ENCODE peak calls at places on chromosomes 2 and 18, in four cellular contexts. J is MCF 10A, K is progenitor cell of endocrine pancreas, H is brain microvascular endothelial cell. S is an unnamed sample.

GRCh38 chr2:205477016-205477705 is 205.1 kb upstream of the NRP2 start:
- DNase-seq in J (no peak), K (no peak), H (no peak), S (no peak)

GRCh38 chr2:190477563-190478454 is 56.7 kb downstream of the NEMP2 start:
- DNase-seq in J (no peak), K (no peak), H (no peak), S (no peak)

GRCh38 chr2:166609183-166609959 is 115.3 kb upstream of the SCN7A start:
- DNase-seq in J (no peak), K (no peak), H (no peak), S (no peak)

GRCh38 chr18:48388478-48388877 is 20.7 kb downstream of the ZBTB7C start:
- DNase-seq in J (no peak), K (no peak), H (no peak), S (no peak)

GRCh38 chr2:178542569-178542968 is 62.3 kb downstream of the PLEKHA3 start:
- DNase-seq in J (no peak), K (no peak), H (no peak), S (no peak)

GRCh38 chr18:59517446-59518171 is 158.5 kb upstream of the LMAN1 start:
- DNase-seq in J (peak; percentile 43), K (peak; percentile 26), H (no peak), S (peak; percentile 67)

GRCh38 chr2:149885468-149885867 is 297.9 kb upstream of the MMADHC start:
- DNase-seq in J (peak; percentile 60), K (no peak), H (no peak), S (no peak)

GRCh38 chr18:78619854-78620253 is 359.8 kb upstream of the SALL3 start:
- DNase-seq in J (no peak), K (no peak), H (no peak), S (no peak)

GRCh38 chr2:102749938-102750337 is 11.9 kb upstream of the TMEM182 start:
- DNase-seq in J (no peak), K (no peak), H (no peak), S (no peak)

GRCh38 chr2:173462908-173463840 is 108.5 kb downstream of the CDCA7 start:
- DNase-seq in J (no peak), K (no peak), H (no peak), S (no peak)

GRCh38 chr2:71498261-71498701 is 44.9 kb downstream of the DYSF start:
- DNase-seq in J (peak; percentile 55), K (no peak), H (peak; percentile 98), S (no peak)

GRCh38 chr2:32357545-32358482 is 991 bp downstream of the BIRC6 start:
- DNase-seq in J (peak; percentile 41), K (peak; percentile 34), H (peak; percentile 24), S (peak; percentile 61)

GRCh38 chr18:79915161-79916127 is 36.0 kb downstream of the SLC66A2 start:
- DNase-seq in J (no peak), K (no peak), H (no peak), S (no peak)

GRCh38 chr2:71782323-71782722 is 329.0 kb downstream of the DYSF start:
- DNase-seq in J (no peak), K (peak; percentile 3), H (no peak), S (no peak)

GRCh38 chr18:57743008-57743407 is 60.1 kb downstream of the ATP8B1 start:
- DNase-seq in J (no peak), K (no peak), H (peak; percentile 72), S (no peak)

GRCh38 chr18:13452448-13452811 is 233.9 kb downstream of the LDLRAD4 start:
- DNase-seq in J (peak; percentile 2), K (no peak), H (peak; percentile 48), S (no peak)

GRCh38 chr18:52216686-52217085 is 123.3 kb upstream of the DCC start:
- DNase-seq in J (no peak), K (no peak), H (no peak), S (no peak)

GRCh38 chr2:186927867-186928191 is 78.9 kb upstream of the ZSWIM2 start:
- DNase-seq in J (no peak), K (no peak), H (no peak), S (no peak)

GRCh38 chr2:26768759-26769500 is 4.8 kb downstream of the SLC35F6 start:
- DNase-seq in J (peak; percentile 91), K (no peak), H (peak; percentile 49), S (no peak)

GRCh38 chr2:239274391-239275001 is 126.3 kb downstream of the HDAC4 start:
- DNase-seq in J (peak; percentile 85), K (no peak), H (peak; percentile 81), S (no peak)

GRCh38 chr2:134253117-134253704 is 661 bp upstream of the MGAT5 start:
- DNase-seq in J (no peak), K (no peak), H (no peak), S (no peak)

GRCh38 chr2:84327645-84328249 is 131.3 kb downstream of the SUCLG1 start:
- DNase-seq in J (no peak), K (no peak), H (no peak), S (no peak)

GRCh38 chr2:168245074-168245825 is 2.1 kb downstream of the STK39 start:
- DNase-seq in J (peak; percentile 42), K (no peak), H (no peak), S (no peak)

GRCh38 chr2:10237392-10238321 is 65.0 kb upstream of the HPCAL1 start:
- DNase-seq in J (no peak), K (no peak), H (no peak), S (peak; percentile 0)

GRCh38 chr18:78893396-78894305 is 86.0 kb upstream of the SALL3 start:
- DNase-seq in J (no peak), K (no peak), H (no peak), S (no peak)

GRCh38 chr2:88489181-88489580 is 36.7 kb upstream of the FOXI3 start:
- DNase-seq in J (peak; percentile 26), K (no peak), H (no peak), S (no peak)
- TF ChIP-seq CTCF in J (no peak), K (no peak), H (no peak), S (no peak)

GRCh38 chr18:76573325-76574025 is 78.4 kb upstream of the ZNF516 start:
- DNase-seq in J (peak; percentile 86), K (no peak), H (peak; percentile 22), S (no peak)

GRCh38 chr18:76568726-76569125 is 73.7 kb upstream of the ZNF516 start:
- DNase-seq in J (no peak), K (no peak), H (no peak), S (no peak)

GRCh38 chr18:76571689-76572088 is 76.6 kb upstream of the ZNF516 start:
- DNase-seq in J (no peak), K (no peak), H (no peak), S (no peak)

GRCh38 chr18:76569644-76570415 is 74.8 kb upstream of the ZNF516 start:
- DNase-seq in J (no peak), K (no peak), H (no peak), S (no peak)

GRCh38 chr18:76572517-76573247 is 77.6 kb upstream of the ZNF516 start:
- DNase-seq in J (peak; percentile 42), K (no peak), H (no peak), S (no peak)
- TF ChIP-seq CTCF in J (no peak), K (no peak), H (no peak), S (no peak)

DNA sequence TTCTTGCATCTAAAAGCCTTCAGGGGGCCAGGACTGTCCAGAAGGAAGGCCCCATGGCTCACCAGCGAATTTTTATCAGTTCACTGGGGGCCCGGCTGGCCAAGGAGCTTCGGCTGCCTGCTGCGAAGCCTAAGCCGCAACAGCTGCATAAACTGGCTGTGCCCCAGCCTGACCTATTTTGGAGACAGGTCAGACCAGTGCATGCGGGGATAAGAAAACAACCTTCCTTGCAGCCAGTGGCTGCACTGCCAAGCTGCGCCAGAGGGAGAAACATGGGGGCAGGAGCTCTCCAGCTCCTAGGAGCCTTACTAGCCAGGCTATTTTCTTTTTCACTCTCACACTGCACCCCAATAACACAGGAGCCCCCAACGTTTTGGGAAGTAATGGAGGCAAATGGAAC is 15.2 kb downstream of the PAX3 start:
- DNase-seq in J (no peak), K (no peak), H (no peak), S (peak; percentile 54)
- TF ChIP-seq CTCF in J (no peak), K (no peak), H (peak; percentile 42), S (no peak)

DNA sequence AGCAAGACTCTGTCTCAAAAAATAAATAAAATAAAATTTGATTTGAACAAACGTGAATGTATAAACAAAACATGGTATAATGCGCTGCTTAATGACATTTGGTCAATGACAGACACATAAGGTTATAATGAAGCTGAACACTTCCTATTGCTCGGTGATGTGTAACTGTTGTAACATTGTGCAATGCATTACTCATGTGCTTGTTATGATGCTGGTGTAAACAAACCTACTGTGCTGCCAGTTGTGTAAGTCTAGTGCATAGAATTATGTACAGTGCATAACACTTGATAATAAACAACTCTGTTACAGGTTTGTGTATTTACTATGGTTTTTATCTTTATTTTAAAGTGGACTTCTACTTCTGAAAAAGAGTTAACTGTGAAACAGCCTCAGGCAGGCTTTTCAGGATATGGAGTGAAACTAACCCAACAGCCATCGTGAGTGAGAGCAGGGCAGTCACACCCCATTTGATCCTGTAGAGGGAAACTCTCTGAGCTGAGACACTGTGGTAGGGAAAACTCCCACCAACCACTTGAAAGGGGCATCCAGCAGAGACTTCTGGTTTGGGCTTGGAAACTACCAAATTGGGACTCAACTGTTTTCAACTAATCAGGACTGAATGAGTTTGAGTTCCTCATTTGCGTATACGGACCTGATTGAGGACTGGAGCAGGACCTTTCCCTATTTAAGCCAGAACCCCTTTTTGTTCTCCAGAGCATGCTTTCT is 8.7 kb upstream of the RPRD1A start:
- DNase-seq in J (peak; percentile 90), K (no peak), H (peak; percentile 31), S (no peak)
- TF ChIP-seq CTCF in J (no peak), K (no peak), H (no peak), S (no peak)

GRCh38 chr18:64330161-64330560 is 181.3 kb upstream of the LINC00305 start:
- DNase-seq in J (peak; percentile 39), K (no peak), H (no peak), S (no peak)
- TF ChIP-seq CTCF in J (no peak), K (no peak), H (no peak), S (no peak)